ENCODE peak calls at places on chromosomes 11 and 22, in ten cellular contexts. K is heart right ventricle; A is upper lobe of left lung; R is CD8-positive, alpha-beta memory T cell; J is sigmoid colon; T is fibroblast of mammary gland; H is lower lobe of right lung; U is mesendoderm; P is AG04449; D is HFF-Myc. X is an unnamed sample.

GRCh38 chr22:47200273-47201051 is 438.0 kb downstream of the TBC1D22A start:
- DNase-seq in K (no peak), A (no peak), R (no peak), J (peak), T (peak), H (no peak), U (no peak), P (no peak), D (no peak), X (no peak)

GRCh38 chr11:95451682-95452081 is 220.7 kb upstream of the SESN3 start:
- DNase-seq in K (no peak), A (no peak), R (no peak), J (no peak), T (peak), H (no peak), U (peak), P (peak), D (no peak), X (peak)

GRCh38 chr11:19566583-19567379 is 145.9 kb upstream of the NAV2 start:
- DNase-seq in K (no peak), A (no peak), R (no peak), J (no peak), T (no peak), H (no peak), U (no peak), P (no peak), D (no peak), X (no peak)

GRCh38 chr11:15826826-15827225 is 529.5 kb downstream of the SOX6 start:
- DNase-seq in K (peak), A (peak), R (no peak), J (no peak), T (peak), H (no peak), U (peak), P (no peak), D (no peak), X (no peak)

GRCh38 chr11:114319716-114320328 is 23.6 kb downstream of the NNMT start:
- DNase-seq in K (no peak), A (peak), R (no peak), J (no peak), T (peak), H (no peak), U (peak), P (no peak), D (no peak), X (no peak)

GRCh38 chr11:106997241-106997640 is 21.0 kb downstream of the GUCY1A2 start:
- DNase-seq in K (no peak), A (no peak), R (no peak), J (no peak), T (no peak), H (no peak), U (no peak), P (no peak), D (no peak), X (no peak)

GRCh38 chr11:61627831-61628753 is 47.2 kb upstream of the SYT7 start:
- DNase-seq in K (peak), A (peak), R (no peak), J (peak), T (peak), H (peak), U (peak), P (no peak), D (peak), X (no peak)

GRCh38 chr11:123509737-123510578 is 79.9 kb downstream of the GRAMD1B start:
- DNase-seq in K (no peak), A (no peak), R (no peak), J (no peak), T (peak), H (no peak), U (peak), P (peak), D (no peak), X (peak)

GRCh38 chr22:25874327-25874726 is 132.3 kb downstream of the MYO18B start:
- DNase-seq in K (no peak), A (no peak), R (no peak), J (no peak), T (no peak), H (no peak), U (no peak), P (no peak), D (no peak), X (no peak)

GRCh38 chr11:12914401-12914912 is 94.7 kb upstream of the RASSF10 start:
- DNase-seq in K (peak), A (peak), R (no peak), J (peak), T (peak), H (peak), U (peak), P (no peak), D (peak), X (peak)

GRCh38 chr22:37419370-37419915 is 7.8 kb downstream of the ELFN2 start:
- DNase-seq in K (no peak), A (no peak), R (no peak), J (no peak), T (no peak), H (no peak), U (no peak), P (no peak), D (no peak), X (no peak)

GRCh38 chr11:61609970-61610347 is 29.1 kb upstream of the SYT7 start:
- DNase-seq in K (no peak), A (no peak), R (no peak), J (no peak), T (no peak), H (no peak), U (peak), P (no peak), D (no peak), X (no peak)

GRCh38 chr22:31613286-31613903 is 48.6 kb downstream of the PISD start:
- DNase-seq in K (no peak), A (no peak), R (no peak), J (peak), T (no peak), H (peak), U (no peak), P (no peak), D (no peak), X (no peak)

GRCh38 chr22:39041908-39042307 is 1.2 kb downstream of the APOBEC3F start:
- DNase-seq in K (no peak), A (no peak), R (no peak), J (no peak), T (no peak), H (no peak), U (no peak), P (no peak), D (no peak), X (no peak)

DNA sequence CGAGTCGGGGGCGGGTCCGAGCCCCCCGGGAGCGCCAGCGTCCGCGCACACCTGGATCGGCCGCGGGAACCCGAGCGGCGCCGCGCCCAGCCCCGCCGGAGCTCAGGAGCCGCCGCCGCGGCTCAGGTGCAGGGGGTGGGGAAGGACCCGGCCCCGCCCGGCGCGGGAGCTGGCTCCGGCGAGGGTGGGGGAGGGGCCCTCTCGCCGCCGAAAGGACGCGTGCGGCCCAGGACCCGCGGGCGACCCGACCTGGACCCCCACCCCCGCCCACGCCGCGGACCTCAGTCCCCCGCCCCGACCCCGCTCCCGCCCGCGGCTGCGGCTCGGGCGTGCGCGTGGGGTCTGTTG is at the start of gene SHANK2:
- DNase-seq in K (no peak), A (peak), R (no peak), J (no peak), T (no peak), H (peak), U (peak), P (no peak), D (no peak), X (no peak)
- H3K4me3 ChIP-seq in K (peak), A (peak), R (no peak), J (peak), T (peak), H (peak), U (peak), P (peak), D (peak), X (peak)

GRCh38 chr11:67261942-67262681 is 4.2 kb upstream of the GRK2 start:
- DNase-seq in K (no peak), A (no peak), R (no peak), J (peak), T (no peak), H (no peak), U (peak), P (no peak), D (no peak), X (no peak)
- H3K4me3 ChIP-seq in K (peak), A (no peak), R (peak), J (peak), T (no peak), H (no peak), U (no peak), P (no peak), D (no peak), X (no peak)

GRCh38 chr11:34595960-34596359 is 24.9 kb upstream of the EHF start:
- DNase-seq in K (no peak), A (no peak), R (no peak), J (no peak), T (no peak), H (no peak), U (no peak), P (no peak), D (no peak), X (no peak)

GRCh38 chr11:34588701-34589100 is 32.2 kb upstream of the EHF start:
- DNase-seq in K (no peak), A (no peak), R (no peak), J (no peak), T (no peak), H (no peak), U (no peak), P (no peak), D (no peak), X (no peak)

GRCh38 chr11:34594603-34595002 is 26.3 kb upstream of the EHF start:
- DNase-seq in K (no peak), A (no peak), R (no peak), J (no peak), T (no peak), H (no peak), U (no peak), P (no peak), D (no peak), X (no peak)

GRCh38 chr11:34595391-34595790 is 25.5 kb upstream of the EHF start:
- DNase-seq in K (no peak), A (no peak), R (no peak), J (no peak), T (no peak), H (no peak), U (no peak), P (no peak), D (no peak), X (no peak)

GRCh38 chr11:34593085-34593484 is 27.8 kb upstream of the EHF start:
- DNase-seq in K (no peak), A (no peak), R (no peak), J (no peak), T (no peak), H (no peak), U (no peak), P (no peak), D (no peak), X (no peak)
- H3K4me3 ChIP-seq in K (no peak), A (no peak), R (no peak), J (no peak), T (no peak), H (no peak), U (no peak), P (no peak), D (no peak), X (no peak)

DNA sequence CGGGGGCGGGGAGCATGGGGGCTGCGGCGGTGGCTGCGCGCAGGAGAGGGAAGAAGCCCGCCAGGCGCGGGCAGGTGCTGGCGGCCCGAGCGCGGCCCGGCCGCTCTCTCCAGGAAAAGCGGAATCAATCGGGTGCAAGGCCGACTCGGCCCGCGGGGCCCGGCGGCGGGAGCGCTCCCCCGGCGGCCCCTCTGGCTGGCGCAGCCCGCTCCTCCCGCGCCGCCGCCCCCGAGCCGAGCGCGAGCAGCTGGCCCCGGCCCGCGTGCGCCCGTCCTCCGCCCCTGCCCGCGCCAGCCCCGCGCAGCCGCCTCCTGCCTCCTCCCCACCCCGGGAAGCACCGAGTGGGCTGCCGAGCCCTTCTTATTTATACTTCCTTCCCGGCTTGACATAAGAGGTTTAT is at the start of gene ADAMTS8:
- DNase-seq in K (no peak), A (no peak), R (no peak), J (no peak), T (no peak), H (no peak), U (no peak), P (no peak), D (no peak), X (no peak)
- H3K4me3 ChIP-seq in K (peak), A (peak), R (no peak), J (peak), T (no peak), H (peak), U (no peak), P (peak), D (peak), X (peak)

GRCh38 chr11:117202386-117203068 is 3.4 kb downstream of the TAGLN start:
- DNase-seq in K (no peak), A (no peak), R (no peak), J (no peak), T (no peak), H (no peak), U (peak), P (no peak), D (no peak), X (no peak)

GRCh38 chr11:117199916-117200812 is 994 bp downstream of the TAGLN start:
- DNase-seq in K (no peak), A (no peak), R (no peak), J (no peak), T (no peak), H (peak), U (peak), P (no peak), D (no peak), X (no peak)

GRCh38 chr11:117200813-117201515 is 1.8 kb downstream of the TAGLN start:
- DNase-seq in K (no peak), A (no peak), R (no peak), J (no peak), T (peak), H (no peak), U (peak), P (no peak), D (no peak), X (no peak)

GRCh38 chr11:117201906-117202305 is 2.7 kb downstream of the TAGLN start:
- DNase-seq in K (no peak), A (no peak), R (no peak), J (no peak), T (peak), H (no peak), U (peak), P (no peak), D (no peak), X (no peak)

GRCh38 chr11:117201516-117201866 is 2.3 kb downstream of the TAGLN start:
- DNase-seq in K (no peak), A (no peak), R (no peak), J (no peak), T (no peak), H (no peak), U (peak), P (no peak), D (no peak), X (no peak)
- H3K4me3 ChIP-seq in K (peak), A (peak), R (no peak), J (peak), T (no peak), H (peak), U (no peak), P (peak), D (no peak), X (peak)

DNA sequence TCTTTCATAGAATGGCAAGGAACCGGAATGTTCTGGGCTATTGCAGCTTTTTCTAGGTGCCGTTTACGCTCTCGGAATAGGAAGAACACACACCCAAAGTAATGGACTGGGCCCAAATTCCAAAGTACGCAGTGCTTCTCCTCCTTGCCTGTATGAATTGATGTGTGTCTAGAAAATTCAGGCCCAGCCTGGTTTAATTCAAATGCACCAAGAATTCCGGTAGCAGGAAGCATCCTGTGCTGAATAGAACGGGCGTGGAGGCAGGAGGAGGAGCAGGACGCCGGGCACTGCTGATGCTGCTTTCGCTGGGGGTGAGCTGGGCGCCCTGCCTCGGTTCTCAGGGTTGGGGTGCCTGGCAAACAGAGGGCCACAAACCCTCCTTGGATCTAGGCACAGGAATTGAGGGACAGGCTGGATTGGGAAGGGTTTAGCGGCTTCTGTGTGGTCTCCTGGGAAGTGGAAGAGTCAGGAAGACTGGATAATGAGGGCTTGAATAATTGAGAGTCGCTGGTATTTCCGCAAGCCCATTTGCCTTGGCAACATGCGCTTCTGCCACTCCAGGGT is 2.0 kb downstream of the PARVB start:
- DNase-seq in K (no peak), A (no peak), R (no peak), J (no peak), T (no peak), H (peak), U (no peak), P (no peak), D (no peak), X (no peak)
- H3K4me3 ChIP-seq in K (peak), A (peak), R (no peak), J (no peak), T (no peak), H (peak), U (no peak), P (no peak), D (no peak), X (peak)

GRCh38 chr22:20268289-20268349 is at the start of gene RTN4R:
- DNase-seq in K (no peak), A (no peak), R (no peak), J (no peak), T (no peak), H (no peak), U (no peak), P (no peak), D (no peak), X (no peak)
- H3K4me3 ChIP-seq in K (peak), A (peak), R (peak), J (peak), T (no peak), H (peak), U (peak), P (peak), D (peak), X (peak)

GRCh38 chr11:119207300-119207570 is 1.1 kb downstream of the CBL start:
- DNase-seq in K (no peak), A (no peak), R (no peak), J (no peak), T (no peak), H (no peak), U (no peak), P (no peak), D (no peak), X (no peak)

GRCh38 chr11:119209186-119209585 is 3.0 kb downstream of the CBL start:
- DNase-seq in K (no peak), A (no peak), R (no peak), J (no peak), T (no peak), H (no peak), U (no peak), P (no peak), D (no peak), X (no peak)

GRCh38 chr11:119205574-119206511 is at the start of gene CBL:
- DNase-seq in K (peak), A (peak), R (peak), J (peak), T (peak), H (peak), U (peak), P (no peak), D (peak), X (peak)

GRCh38 chr11:119206512-119207299 is 567 bp downstream of the CBL start:
- DNase-seq in K (peak), A (peak), R (peak), J (peak), T (peak), H (peak), U (peak), P (no peak), D (no peak), X (no peak)

DNA sequence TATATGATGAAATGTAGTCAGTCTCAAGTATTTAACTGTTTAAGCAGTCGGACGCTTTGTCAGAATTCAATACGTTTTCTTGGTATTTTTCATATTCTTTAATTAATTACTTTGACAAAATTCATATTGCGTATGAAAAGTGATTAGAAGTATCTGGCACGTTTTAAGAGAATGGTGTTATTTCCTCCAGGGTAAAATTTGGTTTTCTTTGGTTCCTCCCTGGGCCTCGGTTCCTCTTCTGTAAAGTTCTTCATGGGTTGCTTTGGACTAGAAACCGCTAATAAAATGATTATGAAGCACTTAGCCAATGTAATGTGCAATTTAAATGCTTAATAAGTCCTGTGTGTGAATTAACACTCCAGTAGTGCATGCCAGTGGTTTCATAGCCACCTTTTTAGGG is 1.5 kb downstream of the CBL start:
- DNase-seq in K (no peak), A (no peak), R (no peak), J (no peak), T (no peak), H (no peak), U (no peak), P (no peak), D (no peak), X (no peak)
- H3K4me3 ChIP-seq in K (peak), A (peak), R (peak), J (peak), T (peak), H (peak), U (no peak), P (peak), D (peak), X (peak)

DNA sequence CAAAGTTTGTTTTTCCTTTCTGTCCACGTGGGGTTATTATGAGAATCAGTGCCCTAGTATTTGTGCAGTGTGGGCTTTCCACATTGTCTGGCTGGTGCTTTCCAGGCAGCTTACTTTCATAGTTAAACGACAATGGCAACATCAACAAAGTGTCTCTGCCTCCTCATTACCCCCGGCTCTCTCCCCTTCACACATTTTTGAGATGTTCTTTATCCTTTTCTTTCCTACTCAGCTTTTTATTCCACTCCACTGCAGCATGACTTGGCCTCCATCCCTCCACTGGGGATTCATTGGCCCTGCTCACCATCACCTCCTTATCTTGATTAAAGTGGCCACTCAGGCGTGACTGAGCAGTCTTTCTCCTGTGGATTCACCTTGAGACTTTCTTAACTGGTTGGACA is 19.1 kb downstream of the SPECC1L start:
- DNase-seq in K (no peak), A (no peak), R (no peak), J (peak), T (no peak), H (no peak), U (peak), P (no peak), D (no peak), X (no peak)
- H3K4me3 ChIP-seq in K (no peak), A (no peak), R (no peak), J (no peak), T (no peak), H (no peak), U (no peak), P (peak), D (no peak), X (no peak)

X was measured in skeletal muscle cell.